ENCODE peak calls at places on chromosomes 12 and 14, in seven cellular contexts. One of them, this sample, is unnamed.

GRCh38 chr12:42180990-42181611 is 36.4 kb upstream of the GXYLT1 start:
- DNase-seq in GM13977: no peak
- DNase-seq in tibial nerve: no peak
- DNase-seq in astrocyte of the cerebellum: no peak
- DNase-seq in brain microvascular endothelial cell: no peak
- DNase-seq in GM10248: no peak
- DNase-seq in AG09309: no peak
- DNase-seq in this sample: no peak

GRCh38 chr14:81206115-81206514 is 14.6 kb downstream of the GTF2A1 start:
- DNase-seq in GM13977: no peak
- DNase-seq in tibial nerve: no peak
- DNase-seq in GM10248: no peak
- DNase-seq in AG09309: no peak
- DNase-seq in astrocyte of the cerebellum: no peak
- DNase-seq in brain microvascular endothelial cell: peak
- DNase-seq in this sample: no peak

GRCh38 chr14:100025111-100025510 is 40.1 kb upstream of the EVL start:
- DNase-seq in AG09309: no peak
- DNase-seq in tibial nerve: no peak
- DNase-seq in GM13977: peak
- DNase-seq in astrocyte of the cerebellum: no peak
- DNase-seq in brain microvascular endothelial cell: no peak
- DNase-seq in GM10248: peak
- DNase-seq in this sample: no peak

GRCh38 chr12:60100150-60100549 is 504.3 kb downstream of the SLC16A7 start:
- DNase-seq in tibial nerve: no peak
- DNase-seq in GM13977: no peak
- DNase-seq in AG09309: no peak
- DNase-seq in astrocyte of the cerebellum: no peak
- DNase-seq in GM10248: no peak
- DNase-seq in brain microvascular endothelial cell: peak
- DNase-seq in this sample: no peak

GRCh38 chr12:12365931-12366431 is 9.1 kb downstream of the BORCS5 start:
- DNase-seq in brain microvascular endothelial cell: no peak
- DNase-seq in GM10248: no peak
- DNase-seq in GM13977: peak
- DNase-seq in astrocyte of the cerebellum: no peak
- DNase-seq in AG09309: no peak
- DNase-seq in tibial nerve: no peak
- DNase-seq in this sample: no peak

GRCh38 chr14:54488318-54488645 is 498 bp downstream of the GMFB start:
- DNase-seq in AG09309: no peak
- DNase-seq in tibial nerve: no peak
- DNase-seq in GM10248: no peak
- DNase-seq in GM13977: no peak
- DNase-seq in astrocyte of the cerebellum: no peak
- DNase-seq in brain microvascular endothelial cell: no peak
- DNase-seq in this sample: no peak

GRCh38 chr12:15534870-15535269 is 212.6 kb downstream of the PTPRO start:
- DNase-seq in AG09309: no peak
- DNase-seq in GM13977: no peak
- DNase-seq in GM10248: no peak
- DNase-seq in brain microvascular endothelial cell: no peak
- DNase-seq in astrocyte of the cerebellum: no peak
- DNase-seq in tibial nerve: peak
- DNase-seq in this sample: no peak

GRCh38 chr14:54001189-54001878 is 44.7 kb upstream of the BMP4 start:
- DNase-seq in brain microvascular endothelial cell: no peak
- DNase-seq in tibial nerve: no peak
- DNase-seq in GM10248: no peak
- DNase-seq in astrocyte of the cerebellum: no peak
- DNase-seq in AG09309: no peak
- DNase-seq in GM13977: no peak
- DNase-seq in this sample: no peak

GRCh38 chr14:61476737-61477410 is 155.5 kb downstream of the PRKCH start:
- DNase-seq in tibial nerve: no peak
- DNase-seq in astrocyte of the cerebellum: peak
- DNase-seq in GM13977: peak
- DNase-seq in GM10248: no peak
- DNase-seq in AG09309: peak
- DNase-seq in brain microvascular endothelial cell: peak
- DNase-seq in this sample: no peak

DNA sequence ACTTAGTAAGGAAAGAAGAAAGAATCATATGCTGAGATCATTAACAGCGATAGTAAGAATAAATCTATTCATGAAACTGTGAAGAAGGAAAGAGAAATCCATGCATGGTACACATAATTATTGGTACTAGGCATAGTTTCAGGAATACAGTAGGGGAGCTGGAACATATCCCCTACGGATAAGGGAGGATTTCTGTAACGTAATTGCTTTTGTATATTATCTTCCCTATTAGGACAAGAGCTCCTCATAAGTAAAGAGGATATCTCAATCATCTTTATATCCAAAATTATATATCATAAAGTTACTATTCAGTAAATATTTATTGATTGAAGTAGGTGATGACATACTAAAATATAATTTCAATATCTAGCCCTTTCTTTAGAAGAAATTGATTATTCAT is 22.9 kb downstream of the SYT1 start:
- DNase-seq in astrocyte of the cerebellum: no peak
- DNase-seq in brain microvascular endothelial cell: no peak
- DNase-seq in GM13977: no peak
- DNase-seq in tibial nerve: no peak
- DNase-seq in AG09309: no peak
- DNase-seq in GM10248: no peak
- DNase-seq in this sample: no peak
- TF ChIP-seq CTCF in astrocyte of the cerebellum: no peak
- TF ChIP-seq CTCF in brain microvascular endothelial cell: no peak
- TF ChIP-seq CTCF in GM13977: no peak
- TF ChIP-seq CTCF in tibial nerve: no peak
- TF ChIP-seq CTCF in AG09309: no peak
- TF ChIP-seq CTCF in GM10248: no peak
- TF ChIP-seq CTCF in this sample: no peak

GRCh38 chr12:18261906-18262305 is 588 bp downstream of the PIK3C2G start:
- DNase-seq in brain microvascular endothelial cell: no peak
- DNase-seq in astrocyte of the cerebellum: no peak
- DNase-seq in GM13977: no peak
- DNase-seq in AG09309: no peak
- DNase-seq in GM10248: no peak
- DNase-seq in tibial nerve: no peak
- DNase-seq in this sample: no peak
- TF ChIP-seq CTCF in brain microvascular endothelial cell: no peak
- TF ChIP-seq CTCF in astrocyte of the cerebellum: no peak
- TF ChIP-seq CTCF in GM13977: no peak
- TF ChIP-seq CTCF in AG09309: no peak
- TF ChIP-seq CTCF in GM10248: no peak
- TF ChIP-seq CTCF in tibial nerve: no peak
- TF ChIP-seq CTCF in this sample: no peak

DNA sequence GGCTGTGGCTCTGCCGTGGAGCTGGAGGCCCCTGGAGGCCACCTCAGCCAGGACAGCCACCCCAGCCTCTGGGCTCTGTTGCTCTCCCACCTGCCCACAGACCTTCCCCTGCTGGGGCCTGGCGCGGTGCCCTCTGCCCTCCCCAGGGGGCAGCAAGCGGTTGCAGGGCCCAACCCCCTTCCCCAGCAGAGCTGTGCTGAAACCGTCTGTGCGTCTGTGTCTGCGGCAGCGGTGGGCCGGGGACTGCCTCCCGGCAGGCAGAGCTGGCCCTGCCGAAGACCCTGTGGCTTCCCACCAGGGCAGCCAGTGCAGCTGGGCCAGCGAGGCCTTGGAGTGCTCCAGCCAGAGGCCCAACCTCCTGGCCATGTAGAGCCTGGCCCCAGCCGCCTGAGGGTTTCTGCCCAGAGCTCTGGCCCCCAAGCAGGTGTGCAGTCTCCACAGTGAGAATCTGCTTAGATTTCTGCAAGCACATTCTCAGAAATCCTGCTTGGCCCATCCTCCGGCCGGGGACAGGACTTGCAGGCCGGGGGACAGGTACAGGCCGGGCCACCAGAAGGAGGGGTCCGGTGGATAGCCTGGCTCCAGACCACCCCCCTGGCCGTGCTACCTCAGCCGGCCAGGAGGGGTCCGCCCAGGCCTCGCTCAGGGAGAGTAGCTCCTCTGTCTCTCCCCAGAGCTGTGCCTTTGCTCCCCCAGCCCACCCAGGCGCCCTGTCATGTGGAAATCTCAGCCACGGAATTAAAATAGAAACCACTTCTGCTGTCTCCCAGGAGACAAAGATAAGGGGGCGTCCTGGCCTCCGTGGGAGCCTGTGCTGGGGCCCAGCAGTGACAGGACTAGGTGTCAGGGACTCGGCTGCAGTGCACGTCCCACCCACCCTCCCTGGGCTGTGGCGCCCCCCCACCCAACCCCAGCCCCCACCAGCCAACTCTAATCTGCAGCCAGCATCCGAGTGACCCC is 3.5 kb upstream of the CRIP2 start:
- DNase-seq in astrocyte of the cerebellum: no peak
- DNase-seq in brain microvascular endothelial cell: no peak
- DNase-seq in GM13977: no peak
- DNase-seq in AG09309: no peak
- DNase-seq in tibial nerve: no peak
- DNase-seq in GM10248: no peak
- DNase-seq in this sample: no peak
- TF ChIP-seq CTCF in astrocyte of the cerebellum: peak
- TF ChIP-seq CTCF in brain microvascular endothelial cell: peak
- TF ChIP-seq CTCF in GM13977: no peak
- TF ChIP-seq CTCF in AG09309: no peak
- TF ChIP-seq CTCF in tibial nerve: no peak
- TF ChIP-seq CTCF in GM10248: no peak
- TF ChIP-seq CTCF in this sample: peak

GRCh38 chr14:23286020-23286903 is at the start of gene HOMEZ:
- DNase-seq in astrocyte of the cerebellum: peak
- DNase-seq in brain microvascular endothelial cell: peak
- DNase-seq in GM10248: peak
- DNase-seq in tibial nerve: peak
- DNase-seq in AG09309: peak
- DNase-seq in GM13977: peak
- DNase-seq in this sample: peak
- TF ChIP-seq CTCF in astrocyte of the cerebellum: no peak
- TF ChIP-seq CTCF in brain microvascular endothelial cell: peak
- TF ChIP-seq CTCF in GM10248: no peak
- TF ChIP-seq CTCF in tibial nerve: peak
- TF ChIP-seq CTCF in AG09309: no peak
- TF ChIP-seq CTCF in GM13977: no peak
- TF ChIP-seq CTCF in this sample: no peak

GRCh38 chr12:114226241-114226928 is 179.6 kb downstream of the TBX5 start:
- DNase-seq in brain microvascular endothelial cell: no peak
- DNase-seq in tibial nerve: no peak
- DNase-seq in AG09309: no peak
- DNase-seq in GM10248: no peak
- DNase-seq in GM13977: no peak
- DNase-seq in astrocyte of the cerebellum: no peak
- DNase-seq in this sample: no peak
- TF ChIP-seq CTCF in brain microvascular endothelial cell: no peak
- TF ChIP-seq CTCF in tibial nerve: no peak
- TF ChIP-seq CTCF in AG09309: no peak
- TF ChIP-seq CTCF in GM10248: no peak
- TF ChIP-seq CTCF in GM13977: no peak
- TF ChIP-seq CTCF in astrocyte of the cerebellum: no peak
- TF ChIP-seq CTCF in this sample: no peak

DNA sequence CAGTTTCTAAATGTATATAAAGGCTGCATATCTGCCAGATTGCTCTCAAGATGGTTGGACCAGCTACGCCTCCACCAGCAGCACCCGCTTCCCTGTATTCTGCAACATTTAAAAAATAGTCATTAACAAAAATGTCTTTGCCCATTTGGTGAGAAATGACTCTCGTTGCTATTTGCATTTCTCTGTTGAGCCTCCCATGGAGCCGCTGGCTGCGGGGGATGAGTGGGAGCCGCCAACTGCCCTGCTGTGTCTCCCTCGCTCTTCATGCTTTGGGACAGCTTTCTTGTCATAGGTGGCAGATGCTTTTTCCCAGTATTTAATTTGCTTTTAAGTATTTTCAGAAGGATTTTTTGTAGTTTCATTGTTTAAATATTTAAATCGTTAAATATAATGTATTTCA is 54.8 kb downstream of the DYNC1H1 start:
- DNase-seq in tibial nerve: no peak
- DNase-seq in astrocyte of the cerebellum: no peak
- DNase-seq in GM10248: no peak
- DNase-seq in brain microvascular endothelial cell: no peak
- DNase-seq in AG09309: no peak
- DNase-seq in GM13977: no peak
- DNase-seq in this sample: no peak
- TF ChIP-seq CTCF in tibial nerve: no peak
- TF ChIP-seq CTCF in astrocyte of the cerebellum: no peak
- TF ChIP-seq CTCF in GM10248: no peak
- TF ChIP-seq CTCF in brain microvascular endothelial cell: no peak
- TF ChIP-seq CTCF in AG09309: no peak
- TF ChIP-seq CTCF in GM13977: no peak
- TF ChIP-seq CTCF in this sample: no peak

GRCh38 chr14:42909659-42910058 is 1303.0 kb downstream of the LRFN5 start:
- DNase-seq in GM13977: no peak
- DNase-seq in GM10248: no peak
- DNase-seq in tibial nerve: no peak
- DNase-seq in AG09309: no peak
- DNase-seq in brain microvascular endothelial cell: no peak
- DNase-seq in astrocyte of the cerebellum: no peak
- DNase-seq in this sample: no peak

GRCh38 chr14:42911642-42912041 is 1305.0 kb downstream of the LRFN5 start:
- DNase-seq in GM10248: no peak
- DNase-seq in tibial nerve: no peak
- DNase-seq in AG09309: no peak
- DNase-seq in brain microvascular endothelial cell: no peak
- DNase-seq in astrocyte of the cerebellum: no peak
- DNase-seq in GM13977: no peak
- DNase-seq in this sample: no peak
- TF ChIP-seq CTCF in GM10248: no peak
- TF ChIP-seq CTCF in tibial nerve: no peak
- TF ChIP-seq CTCF in AG09309: no peak
- TF ChIP-seq CTCF in brain microvascular endothelial cell: peak
- TF ChIP-seq CTCF in astrocyte of the cerebellum: no peak
- TF ChIP-seq CTCF in GM13977: no peak
- TF ChIP-seq CTCF in this sample: no peak

GRCh38 chr14:68718033-68718725 is 74.7 kb downstream of the ZFP36L1 start:
- DNase-seq in brain microvascular endothelial cell: no peak
- DNase-seq in astrocyte of the cerebellum: no peak
- DNase-seq in AG09309: no peak
- DNase-seq in GM10248: no peak
- DNase-seq in GM13977: no peak
- DNase-seq in tibial nerve: no peak
- DNase-seq in this sample: no peak
- TF ChIP-seq CTCF in brain microvascular endothelial cell: peak
- TF ChIP-seq CTCF in astrocyte of the cerebellum: peak
- TF ChIP-seq CTCF in AG09309: peak
- TF ChIP-seq CTCF in GM10248: no peak
- TF ChIP-seq CTCF in GM13977: no peak
- TF ChIP-seq CTCF in tibial nerve: no peak
- TF ChIP-seq CTCF in this sample: peak